ENCODE peak calls at places on chromosomes 5 and 9, in five cellular contexts. F is activated naive CD8-positive, alpha-beta T cell treated with anti-CD3 and anti-CD28 coated beads, Interleukin-2, amount 50 U/mL, for 24 hours; V is C1 segment of cervical spinal cord; W is T-helper 9 cell; H is SK-MEL-5. Y is an unnamed sample.

GRCh38 chr9:133543772-133544467 is 9.4 kb downstream of the ADAMTSL2 start:
- DNase-seq in W (no peak), H (no peak), V (no peak), F (no peak), Y (no peak)

GRCh38 chr5:21212026-21212425 is 1224.0 kb upstream of the CDH18 start:
- DNase-seq in V (no peak), H (no peak), F (no peak), W (no peak), Y (no peak)

GRCh38 chr9:81609782-81610738 is 79.3 kb downstream of the TLE1 start:
- DNase-seq in W (no peak), H (peak), V (no peak), F (no peak), Y (no peak)

GRCh38 chr5:122283592-122283991 is 28.4 kb upstream of the SNCAIP start:
- DNase-seq in W (no peak), H (no peak), V (no peak), F (no peak), Y (no peak)

GRCh38 chr9:112061152-112061740 is 113.9 kb downstream of the SUSD1 start:
- DNase-seq in H (peak), F (peak), V (no peak), W (no peak), Y (peak)

GRCh38 chr5:133121611-133122150 is 69.9 kb downstream of the HSPA4 start:
- DNase-seq in F (no peak), H (no peak), V (no peak), W (no peak), Y (no peak)

GRCh38 chr5:171848911-171849520 is 63.4 kb downstream of the SMIM23 start:
- DNase-seq in F (no peak), H (no peak), V (no peak), W (no peak), Y (no peak)

GRCh38 chr9:27654629-27655285 is 81.5 kb upstream of the C9orf72 start:
- DNase-seq in F (no peak), V (no peak), W (no peak), H (no peak), Y (no peak)

GRCh38 chr5:33933723-33934544 is 2.3 kb upstream of the RXFP3 start:
- DNase-seq in W (no peak), H (no peak), V (no peak), F (no peak), Y (no peak)

GRCh38 chr9:92668746-92669526 is 995 bp downstream of the IPPK start:
- DNase-seq in H (peak), F (peak), W (peak), V (no peak), Y (peak)

GRCh38 chr5:150497274-150497988 is 10.5 kb upstream of the NDST1 start:
- DNase-seq in F (no peak), H (peak), W (no peak), V (no peak), Y (peak)

GRCh38 chr5:172051643-172052362 is 45.4 kb upstream of the FBXW11 start:
- DNase-seq in V (no peak), F (no peak), W (no peak), H (peak), Y (peak)

GRCh38 chr5:154474267-154474956 is 3.6 kb downstream of the HAND1 start:
- DNase-seq in W (no peak), V (no peak), F (no peak), H (no peak), Y (no peak)

GRCh38 chr5:73912755-73913365 is 286.9 kb downstream of the ARHGEF28 start:
- DNase-seq in V (no peak), F (no peak), H (no peak), W (no peak), Y (no peak)

GRCh38 chr9:137589441-137590122 is 730 bp downstream of the ZMYND19 start:
- DNase-seq in F (peak), V (no peak), H (no peak), W (no peak), Y (no peak)

GRCh38 chr5:111691914-111692313 is 65.1 kb downstream of the NREP start:
- DNase-seq in H (no peak), F (no peak), V (no peak), W (no peak), Y (no peak)

GRCh38 chr9:114738581-114739316 is 56.8 kb upstream of the TEX48 start:
- DNase-seq in F (peak), H (peak), V (peak), W (peak), Y (peak)

GRCh38 chr9:112132356-112132755 is 42.7 kb downstream of the SUSD1 start:
- DNase-seq in H (no peak), F (no peak), V (no peak), W (no peak), Y (no peak)

GRCh38 chr9:99445377-99445891 is 223.4 kb downstream of the SEC61B start:
- DNase-seq in W (no peak), V (no peak), F (no peak), H (no peak), Y (peak)

GRCh38 chr9:14258156-14258555 is 55.8 kb downstream of the NFIB start:
- DNase-seq in V (no peak), F (no peak), H (no peak), W (no peak), Y (no peak)

GRCh38 chr5:126448720-126449119 is 25.5 kb downstream of the GRAMD2B start:
- DNase-seq in F (no peak), H (no peak), V (no peak), W (no peak), Y (no peak)

Y was measured in COLO829.